ENCODE peak calls at places on chromosome 13, in six cellular contexts. F, S, I, R, N and H are unnamed samples.

GRCh38 chr13:31878955-31879354 is 139.6 kb downstream of the RXFP2 start:
- DNase-seq in F (no peak), S (no peak), I (no peak), R (no peak), N (no peak), H (no peak)

GRCh38 chr13:111323549-111323948 is 3.1 kb downstream of the TEX29 start:
- DNase-seq in F (no peak), S (no peak), I (no peak), R (peak; percentile 19), N (no peak), H (no peak)

GRCh38 chr13:31424130-31424729 is 224.5 kb downstream of the B3GLCT start:
- DNase-seq in F (peak; percentile 82), S (peak; percentile 75), I (peak; percentile 90), R (peak; percentile 86), N (peak; percentile 83), H (peak; percentile 18)

GRCh38 chr13:110352735-110353134 is 45.7 kb downstream of the COL4A2 start:
- DNase-seq in F (no peak), S (no peak), I (no peak), R (peak; percentile 64), N (no peak), H (no peak)

GRCh38 chr13:112354330-112355273 is 21.6 kb upstream of the SPACA7 start:
- DNase-seq in F (no peak), S (no peak), I (no peak), R (no peak), N (no peak), H (no peak)

GRCh38 chr13:46655727-46656180 is 102.8 kb downstream of the LRCH1 start:
- DNase-seq in F (peak; percentile 58), S (no peak), I (no peak), R (no peak), N (peak; percentile 41), H (no peak)

GRCh38 chr13:80428344-80429096 is 87.6 kb upstream of the SPRY2 start:
- DNase-seq in F (no peak), S (no peak), I (no peak), R (no peak), N (no peak), H (no peak)

GRCh38 chr13:94860981-94861407 is 148.6 kb upstream of the SOX21 start:
- DNase-seq in F (peak; percentile 27), S (peak; percentile 22), I (peak; percentile 55), R (no peak), N (peak; percentile 15), H (no peak)

GRCh38 chr13:98285317-98285716 is 108.2 kb upstream of the RNF113B start:
- DNase-seq in F (no peak), S (no peak), I (no peak), R (no peak), N (peak; percentile 35), H (peak; percentile 23)

GRCh38 chr13:100314132-100314910 is 225.4 kb downstream of the PCCA start:
- DNase-seq in F (no peak), S (no peak), I (no peak), R (no peak), N (peak; percentile 59), H (no peak)

GRCh38 chr13:99704390-99704789 is 203.1 kb downstream of the TM9SF2 start:
- DNase-seq in F (no peak), S (no peak), I (no peak), R (no peak), N (no peak), H (no peak)

GRCh38 chr13:77184455-77184854 is 142.4 kb downstream of the MYCBP2 start:
- DNase-seq in F (no peak), S (no peak), I (no peak), R (no peak), N (peak; percentile 79), H (no peak)

GRCh38 chr13:91346848-91347211 is 657 bp upstream of the MIR17HG start:
- DNase-seq in F (no peak), S (no peak), I (no peak), R (no peak), N (peak; percentile 21), H (no peak)

GRCh38 chr13:76522083-76522755 is 364.0 kb downstream of the KCTD12 start:
- DNase-seq in F (peak; percentile 82), S (no peak), I (no peak), R (no peak), N (peak; percentile 67), H (no peak)

GRCh38 chr13:113907637-113908617 is 44.1 kb upstream of the GAS6 start:
- DNase-seq in F (peak; percentile 82), S (no peak), I (no peak), R (peak; percentile 70), N (peak; percentile 25), H (no peak)

GRCh38 chr13:82058364-82058763 is 1717.4 kb upstream of the SPRY2 start:
- DNase-seq in F (no peak), S (no peak), I (no peak), R (no peak), N (no peak), H (no peak)
- TF ChIP-seq CTCF in F (no peak), S (no peak), I (no peak), R (no peak), N (no peak), H (no peak)

GRCh38 chr13:43094901-43095300 is 71.5 kb downstream of the DNAJC15 start:
- DNase-seq in F (no peak), S (no peak), I (no peak), R (no peak), N (no peak), H (no peak)

GRCh38 chr13:43100667-43101066 is 77.3 kb downstream of the DNAJC15 start:
- DNase-seq in F (no peak), S (no peak), I (no peak), R (no peak), N (no peak), H (no peak)

DNA sequence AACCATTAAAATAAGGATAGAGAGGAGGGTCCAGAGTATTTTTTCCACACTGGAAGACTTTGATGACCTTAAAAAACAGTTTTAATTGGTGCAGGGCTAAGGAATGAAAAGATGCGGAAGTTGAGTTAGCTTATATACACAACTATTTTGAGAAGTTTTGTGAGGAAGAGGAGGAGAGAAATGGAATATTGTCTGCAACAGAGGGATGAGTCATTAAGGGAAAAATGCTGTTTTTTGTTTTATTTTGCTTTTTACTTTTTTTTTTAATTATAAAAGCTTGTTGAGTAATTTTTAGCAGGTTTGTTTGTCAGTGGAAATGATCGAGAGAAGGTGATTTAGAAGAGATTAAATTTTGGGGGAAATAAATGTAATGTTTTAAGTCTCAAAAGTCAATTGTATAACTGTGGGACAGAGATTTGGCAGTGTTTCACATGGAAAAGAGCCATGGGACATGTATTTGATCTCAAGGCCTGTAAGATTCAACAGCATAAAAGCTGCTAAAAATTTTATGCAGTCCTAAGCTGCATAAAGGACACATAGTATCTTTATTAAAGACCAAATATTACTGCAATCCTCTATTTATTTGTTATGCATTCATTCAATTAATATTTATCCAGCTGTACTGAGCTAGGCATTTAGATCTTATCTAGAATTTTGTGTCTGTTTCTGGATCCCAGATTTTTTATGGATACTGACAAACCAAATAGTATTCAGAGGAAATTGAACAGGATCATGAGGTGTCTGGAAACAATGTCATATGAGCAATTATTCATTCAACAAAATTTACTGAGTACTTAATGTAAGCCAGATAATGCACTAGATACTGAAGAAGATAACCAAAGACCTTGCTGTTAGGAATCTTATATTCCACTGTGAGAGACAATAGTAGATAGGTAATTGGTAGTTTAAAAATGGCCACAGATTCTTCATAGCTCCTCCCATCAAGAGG is 72.7 kb downstream of the DNAJC15 start:
- DNase-seq in F (peak; percentile 57), S (no peak), I (no peak), R (no peak), N (no peak), H (no peak)
- H3K4me3 ChIP-seq in F (no peak overlapping the region), S (no peak overlapping the region), I (no peak overlapping the region), R (no peak overlapping the region), N (no peak overlapping the region), H (no peak overlapping the region)

DNA sequence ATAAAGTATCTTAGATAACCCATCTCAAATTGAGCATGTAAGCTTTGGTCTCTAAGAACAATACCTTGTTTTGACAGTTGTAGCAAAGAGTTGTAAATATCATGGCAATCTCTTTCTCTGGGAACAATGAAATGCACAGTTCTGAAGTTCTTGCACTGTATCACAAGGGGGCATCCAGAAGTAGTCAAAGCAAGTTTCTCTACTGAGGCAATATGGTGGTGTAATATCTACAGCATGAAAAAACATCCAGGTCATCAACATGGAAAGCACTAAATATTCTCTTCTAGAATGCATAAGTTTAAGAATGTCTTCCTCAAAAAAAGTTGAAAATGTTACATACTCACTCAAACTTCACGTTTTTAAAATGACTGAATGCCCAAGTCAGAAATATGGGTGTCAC is 19.6 kb downstream of the MTMR6 start:
- DNase-seq in F (peak; percentile 24), S (no peak), I (no peak), R (no peak), N (peak; percentile 17), H (no peak)
- TF ChIP-seq CTCF in F (peak; percentile 34), S (no peak), I (peak; percentile 27), R (no peak), N (peak; percentile 22), H (peak; percentile 44)

DNA sequence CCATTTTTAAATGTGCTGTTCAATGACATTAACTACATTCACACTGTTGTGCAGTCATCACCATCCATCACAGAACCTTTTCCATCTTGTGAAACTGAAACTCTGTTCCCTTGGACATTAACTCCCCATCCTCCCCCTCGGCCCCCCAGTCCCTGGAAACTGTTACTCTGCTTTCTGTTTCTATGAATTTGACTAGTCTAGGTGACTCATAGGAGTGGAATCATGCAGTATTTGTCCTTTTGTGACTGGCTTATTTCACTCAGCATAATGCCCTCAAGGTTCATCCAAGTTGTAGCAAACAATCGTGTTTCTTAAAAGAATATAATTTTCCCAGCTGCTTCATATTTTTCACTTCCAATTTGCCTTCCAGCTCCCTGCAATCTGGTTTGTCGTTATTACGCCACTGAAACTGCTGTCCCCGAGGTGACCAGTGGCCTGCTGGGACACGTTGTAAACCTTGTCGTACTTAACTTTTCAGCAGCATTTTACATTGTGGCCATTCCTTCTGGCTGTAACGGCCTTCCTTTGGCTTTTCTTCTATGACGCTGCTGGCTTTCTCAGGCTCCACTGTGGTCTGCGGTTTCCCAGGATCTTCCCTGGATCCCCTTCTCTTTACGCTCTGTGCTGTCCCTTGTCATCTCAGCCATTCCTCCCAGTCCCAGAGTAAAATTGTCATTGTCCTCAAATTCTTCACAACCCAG is 74.0 kb downstream of the DHRS12 start:
- DNase-seq in F (peak; percentile 84), S (no peak), I (peak; percentile 89), R (peak; percentile 80), N (peak; percentile 81), H (no peak)
- H3K4me3 ChIP-seq in F (peak overlapping the region; percentile 42), S (peak overlapping the region; percentile 25), I (no peak overlapping the region), R (peak overlapping the region; percentile 2), N (no peak overlapping the region), H (no peak overlapping the region)

DNA sequence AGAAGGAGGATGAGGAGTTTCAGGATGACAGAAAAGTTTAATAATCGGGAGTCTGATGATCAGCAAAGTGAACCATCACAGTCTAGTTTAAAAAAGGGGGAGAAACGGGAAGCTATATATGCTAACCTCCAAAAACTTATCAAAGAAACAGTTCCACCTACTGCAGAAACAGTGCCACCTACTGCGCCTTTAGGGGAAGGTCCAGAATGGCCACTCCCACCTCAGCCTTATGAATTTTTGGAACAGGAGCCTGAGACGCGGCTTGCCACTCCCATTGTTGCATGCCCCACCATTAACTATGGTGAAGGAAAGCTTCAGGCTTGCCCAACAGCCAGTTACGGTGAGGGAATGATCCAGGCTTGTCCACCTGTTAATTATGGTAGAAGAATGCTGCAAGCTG is 929.0 kb downstream of the SLITRK6 start:
- DNase-seq in F (no peak), S (no peak), I (no peak), R (no peak), N (no peak), H (no peak)
- TF ChIP-seq CTCF in F (no peak), S (no peak), I (no peak), R (no peak), N (peak; percentile 12), H (no peak)